ENCODE peak calls at places on chromosomes 13 and 19, in eight cellular contexts. M is tibial nerve, Y is cardiac muscle cell, U is thoracic aorta, L is OCI-LY7, N is uterus, Q is mammary epithelial cell, S is heart right ventricle. F is an unnamed sample. For H3K4me1, the result is how much of the 10 kb centered on the place peaks cover.

GRCh38 chr13:64912141-64912540 is 2318.0 kb downstream of the PCDH9 start:
- DNase-seq in M (no peak), Y (peak), U (no peak), L (no peak), N (no peak), Q (peak), S (no peak), F (no peak)

GRCh38 chr13:19172007-19172646 is 9.5 kb downstream of the TUBA3C start:
- DNase-seq in M (no peak), Y (no peak), U (no peak), L (no peak), N (no peak), Q (no peak), S (no peak), F (no peak)

GRCh38 chr13:104015646-104016396 is 949.6 kb upstream of the SLC10A2 start:
- DNase-seq in M (no peak), Y (peak), U (no peak), L (no peak), N (no peak), Q (no peak), S (no peak), F (no peak)

GRCh38 chr19:46821512-46822359 is 28.9 kb downstream of the AP2S1 start:
- DNase-seq in M (no peak), Y (no peak), U (no peak), L (peak), N (no peak), Q (no peak), S (peak), F (no peak)

GRCh38 chr19:27774827-27775226 is 1438.1 kb downstream of the UQCRFS1 start:
- DNase-seq in M (no peak), Y (no peak), U (no peak), L (peak), N (no peak), Q (no peak), S (no peak), F (no peak)

GRCh38 chr13:34416833-34417425 is 525.1 kb upstream of the NBEA start:
- DNase-seq in M (no peak), Y (peak), U (peak), L (no peak), N (peak), Q (no peak), S (peak), F (no peak)

GRCh38 chr19:35458821-35459391 is 10.8 kb downstream of the FFAR2 start:
- DNase-seq in M (no peak), Y (no peak), U (no peak), L (peak), N (no peak), Q (no peak), S (no peak), F (no peak)

GRCh38 chr19:3369337-3370213 is 3.2 kb downstream of the NFIC start:
- DNase-seq in M (no peak), Y (peak), U (no peak), L (no peak), N (peak), Q (peak), S (peak), F (no peak)

GRCh38 chr13:84737671-84738070 is 855.4 kb upstream of the SLITRK1 start:
- DNase-seq in M (no peak), Y (no peak), U (no peak), L (no peak), N (no peak), Q (no peak), S (no peak), F (no peak)

GRCh38 chr13:27263438-27263837 is 7.2 kb upstream of the RASL11A start:
- DNase-seq in M (no peak), Y (no peak), U (no peak), L (no peak), N (no peak), Q (no peak), S (no peak), F (no peak)
- H3K27ac ChIP-seq in M (no peak), Y (peak), U (no peak), L (no peak), N (no peak), Q (no peak), S (no peak), F (no peak)

GRCh38 chr13:98847780-98848179 is 95.3 kb upstream of the SLC15A1 start:
- DNase-seq in M (no peak), Y (peak), U (no peak), L (no peak), N (no peak), Q (no peak), S (no peak), F (no peak)
- TF ChIP-seq CTCF in M (no peak), Y (no peak), U (no peak), L (no peak), N (no peak), Q (no peak), S (no peak), F (no peak)

GRCh38 chr19:18167011-18167410 is 6.6 kb upstream of the IFI30 start:
- DNase-seq in M (no peak), Y (no peak), U (no peak), L (no peak), N (no peak), Q (no peak), S (no peak), F (no peak)

GRCh38 chr19:18165794-18166544 is 7.6 kb upstream of the IFI30 start:
- DNase-seq in M (no peak), Y (no peak), U (no peak), L (no peak), N (no peak), Q (no peak), S (no peak), F (no peak)

GRCh38 chr19:18170714-18171255 is 2.8 kb upstream of the IFI30 start:
- DNase-seq in M (no peak), Y (peak), U (no peak), L (peak), N (no peak), Q (no peak), S (no peak), F (no peak)

GRCh38 chr19:18167975-18168645 is 5.5 kb upstream of the IFI30 start:
- DNase-seq in M (no peak), Y (peak), U (no peak), L (peak), N (no peak), Q (no peak), S (peak), F (no peak)

GRCh38 chr19:18168673-18169381 is 4.8 kb upstream of the IFI30 start:
- DNase-seq in M (no peak), Y (no peak), U (no peak), L (no peak), N (no peak), Q (no peak), S (no peak), F (no peak)
- H3K4me1 ChIP-seq in M (under half), Y (under half), U (under half), L (half or more), N (under half), Q (under half), S (under half), F (under half)

DNA sequence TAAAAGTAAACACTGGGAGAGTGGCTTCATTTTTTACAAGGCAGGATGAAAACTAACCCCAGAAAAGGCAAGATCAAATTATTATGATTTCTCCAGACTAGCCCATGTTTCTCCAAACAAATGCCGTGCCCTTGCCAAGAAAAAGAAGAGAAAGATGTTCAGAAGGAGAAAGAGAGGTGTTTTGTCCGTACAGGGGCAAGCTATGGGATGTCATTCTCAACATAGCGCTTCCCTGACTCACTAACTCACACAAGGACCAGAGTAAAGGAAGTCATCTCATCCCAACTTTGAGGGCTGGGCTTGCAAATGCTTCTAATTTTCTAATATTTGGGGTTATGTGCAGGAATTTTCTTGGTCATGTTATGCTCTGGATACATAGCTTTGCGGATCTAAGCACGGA is 224.2 kb upstream of the MAB21L1 start:
- DNase-seq in M (no peak), Y (no peak), U (no peak), L (no peak), N (no peak), Q (no peak), S (no peak), F (no peak)
- H3K27ac ChIP-seq in M (no peak), Y (no peak), U (no peak), L (no peak), N (no peak), Q (no peak), S (no peak), F (peak)

DNA sequence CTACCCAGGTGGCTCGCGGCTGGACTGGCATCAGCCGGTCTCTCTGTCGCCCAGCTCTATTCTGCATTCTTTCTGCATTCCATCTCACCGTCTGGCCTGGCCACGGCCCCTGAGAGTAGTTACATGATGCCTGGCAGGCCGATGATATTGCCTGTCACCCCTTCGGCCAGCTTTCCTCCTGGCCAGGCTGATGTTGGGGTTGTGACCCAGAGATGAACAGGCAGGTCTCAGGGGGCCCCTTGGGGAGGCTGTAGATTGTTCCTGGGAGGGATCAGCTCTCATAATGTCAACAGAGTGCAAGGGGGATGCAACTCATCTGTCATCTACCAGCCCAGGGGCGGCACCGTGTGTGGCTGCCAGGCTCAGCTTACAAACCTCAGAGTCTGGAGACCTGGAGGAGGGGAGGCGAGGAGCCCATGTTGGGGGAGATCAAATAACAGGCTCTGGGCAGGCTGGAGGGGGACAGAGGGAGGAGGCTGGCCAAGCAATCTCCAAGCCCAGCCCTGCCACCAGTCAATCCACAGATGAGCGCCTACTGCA is 13.6 kb upstream of the FBXO17 start:
- DNase-seq in M (no peak), Y (no peak), U (no peak), L (no peak), N (no peak), Q (no peak), S (no peak), F (no peak)
- TF ChIP-seq CTCF in M (no peak), Y (no peak), U (no peak), L (no peak), N (no peak), Q (no peak), S (no peak), F (no peak)

GRCh38 chr13:46171223-46171622 is 10.8 kb downstream of the LCP1 start:
- DNase-seq in M (no peak), Y (no peak), U (no peak), L (no peak), N (no peak), Q (no peak), S (no peak), F (no peak)

GRCh38 chr13:46173656-46174055 is 8.3 kb downstream of the LCP1 start:
- DNase-seq in M (no peak), Y (no peak), U (no peak), L (peak), N (no peak), Q (no peak), S (no peak), F (no peak)

GRCh38 chr13:46171739-46172138 is 10.2 kb downstream of the LCP1 start:
- DNase-seq in M (no peak), Y (no peak), U (no peak), L (no peak), N (no peak), Q (no peak), S (no peak), F (no peak)

GRCh38 chr13:46170687-46171086 is 11.3 kb downstream of the LCP1 start:
- DNase-seq in M (no peak), Y (peak), U (no peak), L (peak), N (no peak), Q (no peak), S (no peak), F (no peak)

GRCh38 chr13:46172531-46172991 is 9.4 kb downstream of the LCP1 start:
- DNase-seq in M (no peak), Y (no peak), U (no peak), L (peak), N (no peak), Q (no peak), S (no peak), F (no peak)
- H3K4me1 ChIP-seq in M (under half), Y (under half), U (under half), L (half or more), N (under half), Q (under half), S (under half), F (under half)

GRCh38 chr13:44280461-44280860 is 93.2 kb upstream of the SERP2 start:
- DNase-seq in M (no peak), Y (no peak), U (no peak), L (no peak), N (no peak), Q (peak), S (no peak), F (no peak)

GRCh38 chr13:44281252-44282000 is 92.2 kb upstream of the SERP2 start:
- DNase-seq in M (no peak), Y (no peak), U (no peak), L (no peak), N (no peak), Q (no peak), S (no peak), F (no peak)

GRCh38 chr13:44277459-44277858 is 96.2 kb upstream of the SERP2 start:
- DNase-seq in M (no peak), Y (no peak), U (no peak), L (no peak), N (no peak), Q (no peak), S (no peak), F (no peak)

GRCh38 chr13:44276061-44276460 is 97.6 kb upstream of the SERP2 start:
- DNase-seq in M (no peak), Y (no peak), U (no peak), L (peak), N (no peak), Q (no peak), S (no peak), F (no peak)

DNA sequence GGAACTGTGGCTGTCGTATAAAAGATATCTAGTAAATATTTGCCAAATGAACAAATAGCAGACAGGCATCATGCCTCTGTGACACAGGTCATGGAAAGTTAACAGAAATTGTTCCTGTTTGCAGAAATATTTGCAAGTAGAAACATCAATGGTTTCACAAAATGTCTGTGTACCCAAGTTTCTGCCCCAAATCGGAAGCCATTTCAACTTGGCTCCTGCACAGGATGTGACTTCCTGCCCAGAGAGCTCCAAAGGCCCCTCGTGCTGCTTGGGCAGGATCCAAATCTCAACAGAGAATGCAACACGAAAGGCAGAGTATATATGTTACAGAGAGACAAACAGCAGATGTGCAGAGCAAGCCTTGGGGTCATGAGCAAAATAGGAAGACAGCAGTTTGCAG is 95.5 kb upstream of the SERP2 start:
- DNase-seq in M (no peak), Y (no peak), U (no peak), L (peak), N (no peak), Q (no peak), S (no peak), F (no peak)
- H3K27ac ChIP-seq in M (no peak), Y (no peak), U (no peak), L (peak), N (no peak), Q (no peak), S (no peak), F (peak)